ENCODE peak calls at places on chromosomes 13 and 19, in nine cellular contexts. C is transverse colon, M is sigmoid colon, L is H54, R is uterus, D is suprapubic skin, U is lower leg skin, N is K562, S is H1. T is an unnamed sample.
A peak's percentile ranks its signal among the peaks of the same experiment; 100 is the strongest.

GRCh38 chr19:34808566-34808965 is 35.6 kb upstream of the ZNF599 start:
- DNase-seq in N (no peak), U (no peak), L (peak; percentile 40), D (no peak), C (no peak), R (no peak), M (no peak), S (no peak), T (no peak)

GRCh38 chr13:33606692-33607091 is 211.3 kb upstream of the RFC3 start:
- DNase-seq in R (no peak), M (no peak), N (no peak), D (no peak), C (no peak), S (peak; percentile 23), L (no peak), U (no peak), T (no peak)

GRCh38 chr13:103694471-103694870 is 628.3 kb upstream of the SLC10A2 start:
- DNase-seq in S (no peak), D (no peak), L (no peak), R (no peak), N (no peak), C (no peak), M (no peak), U (no peak), T (no peak)

GRCh38 chr19:11574689-11575088 is 2.8 kb downstream of the ACP5 start:
- DNase-seq in L (no peak), R (no peak), D (no peak), U (no peak), M (no peak), N (no peak), C (no peak), S (no peak), T (no peak)

GRCh38 chr13:71303144-71303543 is 563.9 kb downstream of the DACH1 start:
- DNase-seq in S (no peak), R (no peak), M (no peak), N (no peak), C (no peak), L (no peak), U (no peak), D (no peak), T (no peak)

GRCh38 chr13:106536244-106537034 is 977 bp upstream of the EFNB2 start:
- DNase-seq in M (peak; percentile 93), S (peak; percentile 75), R (peak; percentile 89), C (peak; percentile 93), D (peak; percentile 91), N (peak; percentile 59), U (peak; percentile 76), L (peak; percentile 97), T (peak; percentile 83)

GRCh38 chr19:30318936-30319335 is 53.2 kb upstream of the ZNF536 start:
- DNase-seq in D (no peak), C (no peak), N (no peak), L (no peak), S (no peak), R (no peak), M (no peak), U (no peak), T (no peak)

GRCh38 chr13:113939905-113940339 is 34.0 kb downstream of the C13orf46 start:
- DNase-seq in L (no peak), C (peak; percentile 51), U (no peak), M (no peak), N (no peak), D (no peak), S (no peak), R (no peak), T (no peak)

GRCh38 chr13:80436571-80437169 is 95.7 kb upstream of the SPRY2 start:
- DNase-seq in D (no peak), M (peak; percentile 72), C (no peak), R (peak; percentile 22), N (no peak), S (no peak), U (no peak), L (no peak), T (no peak)

GRCh38 chr13:25415196-25415595 is 43.4 kb downstream of the ATP8A2 start:
- DNase-seq in R (no peak), C (no peak), U (no peak), L (no peak), M (no peak), N (no peak), D (no peak), S (no peak), T (no peak)

GRCh38 chr19:2443116-2443784 is 13.5 kb downstream of the LMNB2 start:
- DNase-seq in R (no peak), N (no peak), S (no peak), D (no peak), L (no peak), U (no peak), M (no peak), C (no peak), T (no peak)

GRCh38 chr19:13156968-13157882 is 7.0 kb downstream of the IER2 start:
- DNase-seq in D (no peak), M (no peak), S (no peak), L (no peak), C (peak; percentile 35), N (no peak), R (no peak), U (no peak), T (no peak)

GRCh38 chr19:45958763-45959516 is 14.7 kb downstream of the NOVA2 start:
- DNase-seq in M (no peak), S (no peak), R (no peak), N (no peak), L (no peak), C (no peak), D (no peak), U (no peak), T (no peak)

GRCh38 chr19:12880551-12881171 is 588 bp downstream of the DNASE2 start:
- DNase-seq in M (peak; percentile 77), C (no peak), N (no peak), L (peak; percentile 52), R (no peak), S (no peak), U (no peak), D (peak; percentile 75), T (peak; percentile 64)

GRCh38 chr19:10503002-10503789 is at the start of gene KEAP1:
- DNase-seq in D (no peak), U (no peak), S (no peak), R (peak; percentile 39), N (peak; percentile 73), C (peak; percentile 67), L (no peak), M (peak; percentile 69), T (peak; percentile 82)

GRCh38 chr13:51919531-51919930 is 57.8 kb downstream of the CCDC70 start:
- DNase-seq in S (no peak), D (no peak), M (no peak), L (no peak), N (no peak), C (no peak), R (no peak), U (no peak), T (no peak)

GRCh38 chr19:19140476-19140875 is 2.2 kb upstream of the TMEM161A start:
- DNase-seq in N (no peak), U (no peak), M (no peak), D (no peak), R (no peak), S (no peak), L (no peak), C (no peak), T (no peak)

GRCh38 chr13:91346062-91346461 is 1.4 kb upstream of the MIR17HG start:
- DNase-seq in D (no peak), R (no peak), N (no peak), M (no peak), L (no peak), U (no peak), S (no peak), C (no peak), T (no peak)

GRCh38 chr13:81874681-81875661 is 1534.0 kb upstream of the SPRY2 start:
- DNase-seq in S (peak; percentile 91), N (no peak), L (no peak), M (no peak), D (no peak), C (no peak), R (no peak), U (no peak), T (no peak)

GRCh38 chr19:57389730-57390598 is at the start of gene ZNF548:
- DNase-seq in L (peak; percentile 94), M (peak; percentile 98), U (peak; percentile 97), N (peak; percentile 91), C (peak; percentile 95), R (peak; percentile 94), D (peak; percentile 99), S (peak; percentile 99), T (peak; percentile 98)
- TF ChIP-seq POLR2A in L (peak; percentile 74), M (peak; percentile 57), U (no peak), N (peak; percentile 60), C (peak; percentile 58), R (peak; percentile 66), D (peak; percentile 51), S (no peak), T (peak; percentile 89)

DNA sequence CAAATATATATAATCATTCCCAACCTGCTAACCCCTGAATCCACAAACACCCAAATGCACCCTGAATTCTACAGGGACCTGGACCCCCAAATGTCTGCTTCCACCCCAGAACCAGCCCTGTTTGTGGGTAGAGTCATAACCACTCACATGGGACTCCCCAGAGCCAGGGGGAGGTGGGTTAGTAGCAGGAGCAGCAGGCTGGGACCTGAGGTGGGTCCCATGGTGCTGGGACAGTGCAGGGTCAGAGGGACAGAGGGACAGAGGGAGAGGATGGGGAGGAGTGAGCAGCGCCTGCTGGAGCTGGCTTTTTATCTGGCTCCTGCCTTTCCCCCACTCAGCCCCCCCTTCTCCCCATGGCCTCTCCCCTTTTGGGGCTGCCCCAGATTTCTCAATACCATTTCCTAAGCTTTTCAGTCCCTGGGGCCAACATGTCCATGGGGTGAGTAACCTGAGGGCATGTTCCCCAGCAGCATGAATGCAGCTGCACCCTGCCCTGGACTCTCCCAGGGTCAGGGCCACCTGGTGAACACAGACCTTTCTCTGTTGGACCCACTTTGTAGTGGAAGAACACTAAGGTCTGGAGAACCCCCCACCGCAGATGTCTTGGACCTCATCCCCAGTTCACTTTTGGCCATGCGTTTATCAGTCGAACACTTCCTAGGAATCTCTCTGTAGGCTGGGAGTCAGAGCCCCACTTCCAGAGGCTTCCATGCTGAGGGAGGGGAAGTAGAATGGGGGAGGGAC is at the start of gene C3:
- DNase-seq in R (peak; percentile 86), M (peak; percentile 92), L (no peak), C (no peak), D (peak; percentile 85), N (no peak), S (no peak), U (peak; percentile 71), T (no peak)
- TF ChIP-seq POLR2A in R (no peak), M (no peak), L (no peak), C (peak; percentile 20), D (peak; percentile 52), N (no peak), S (no peak), U (no peak), T (no peak)

GRCh38 chr19:58097783-58098681 is at the start of gene ZSCAN18:
- DNase-seq in L (peak; percentile 99), C (peak; percentile 96), U (peak; percentile 92), D (peak; percentile 98), N (peak; percentile 89), R (peak; percentile 99), M (peak; percentile 99), S (peak; percentile 94), T (peak; percentile 61)
- TF ChIP-seq POLR2A in L (peak; percentile 36), C (peak; percentile 67), U (no peak), D (peak; percentile 77), N (no peak), R (peak; percentile 65), M (peak; percentile 69), S (peak; percentile 46), T (peak; percentile 16)

DNA sequence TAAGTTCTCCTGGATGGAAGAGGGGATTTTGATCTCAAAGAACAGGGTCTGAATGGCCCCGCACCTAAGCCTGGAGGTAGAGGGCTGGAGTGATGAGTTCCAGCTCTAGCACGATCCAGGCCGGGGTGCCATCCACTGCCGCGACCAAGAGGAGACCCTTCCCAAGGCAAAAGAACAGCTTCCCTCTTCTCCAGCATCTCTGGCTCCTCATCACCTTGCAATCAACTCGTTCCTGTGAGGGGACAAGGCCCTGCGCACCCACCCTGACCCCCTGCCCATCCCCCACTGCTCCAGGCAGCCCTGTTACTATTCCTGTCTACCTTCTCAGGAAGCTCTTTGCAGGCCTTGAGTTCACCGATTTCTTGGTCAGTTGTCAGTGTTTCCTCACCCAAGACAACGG is 17.8 kb downstream of the COL4A1 start:
- DNase-seq in S (no peak), C (no peak), M (peak; percentile 59), U (no peak), L (no peak), D (no peak), N (no peak), R (no peak), T (no peak)
- TF ChIP-seq POLR2A in S (no peak), C (no peak), M (no peak), U (no peak), L (no peak), D (no peak), N (no peak), R (no peak), T (no peak)